ENCODE peak calls at places on chromosome 5, in five cellular contexts. A, N, G, T and Q are unnamed samples.

GRCh38 chr5:1205255-1206180 is 4.1 kb downstream of the SLC6A19 start:
- DNase-seq in A (no peak), N (no peak), G (no peak), T (no peak), Q (no peak)

GRCh38 chr5:31215236-31215635 is 21.8 kb downstream of the CDH6 start:
- DNase-seq in A (no peak), N (no peak), G (no peak), T (no peak), Q (no peak)

GRCh38 chr5:57341380-57341979 is 141.1 kb downstream of the ACTBL2 start:
- DNase-seq in A (no peak), N (no peak), G (no peak), T (peak), Q (no peak)

GRCh38 chr5:111697215-111697614 is 59.8 kb downstream of the NREP start:
- DNase-seq in A (no peak), N (no peak), G (no peak), T (peak), Q (peak)

GRCh38 chr5:153777681-153778080 is 261.0 kb downstream of the FAM114A2 start:
- DNase-seq in A (no peak), N (peak), G (no peak), T (no peak), Q (no peak)

GRCh38 chr5:21802869-21803490 is 1050.2 kb downstream of the CDH12 start:
- DNase-seq in A (peak), N (peak), G (no peak), T (peak), Q (peak)

GRCh38 chr5:33968133-33969005 is 16.1 kb downstream of the SLC45A2 start:
- DNase-seq in A (no peak), N (no peak), G (no peak), T (no peak), Q (no peak)

GRCh38 chr5:149838881-149839739 is 105.5 kb downstream of the PDE6A start:
- DNase-seq in A (peak), N (no peak), G (no peak), T (peak), Q (peak)

GRCh38 chr5:73229271-73229670 is 56.3 kb downstream of the TMEM174 start:
- DNase-seq in A (peak), N (no peak), G (no peak), T (peak), Q (peak)

GRCh38 chr5:6742081-6742758 is 29.0 kb downstream of the TENT4A start:
- DNase-seq in A (no peak), N (no peak), G (no peak), T (no peak), Q (no peak)

GRCh38 chr5:133670336-133670735 is 58.0 kb upstream of the FSTL4 start:
- DNase-seq in A (no peak), N (no peak), G (no peak), T (no peak), Q (no peak)

GRCh38 chr5:123036391-123037103 is at the start of gene PPIC:
- DNase-seq in A (peak), N (peak), G (peak), T (peak), Q (peak)

GRCh38 chr5:15693036-15693728 is 193.2 kb downstream of the FBXL7 start:
- DNase-seq in A (no peak), N (no peak), G (no peak), T (peak), Q (peak)

GRCh38 chr5:90153031-90153430 is 256.5 kb downstream of the CETN3 start:
- DNase-seq in A (peak), N (no peak), G (no peak), T (no peak), Q (no peak)

GRCh38 chr5:54844905-54845566 is 140.4 kb downstream of the ESM1 start:
- DNase-seq in A (peak), N (peak), G (no peak), T (peak), Q (peak)

GRCh38 chr5:124596595-124597388 is 149.6 kb downstream of the ZNF608 start:
- DNase-seq in A (peak), N (no peak), G (no peak), T (peak), Q (peak)

GRCh38 chr5:24364711-24365110 is 280.1 kb downstream of the CDH10 start:
- DNase-seq in A (no peak), N (no peak), G (no peak), T (no peak), Q (no peak)

GRCh38 chr5:34892414-34892813 is 22.9 kb downstream of the RAD1 start:
- DNase-seq in A (no peak), N (no peak), G (no peak), T (no peak), Q (no peak)

GRCh38 chr5:140174472-140175366 is at the start of gene CYSTM1:
- DNase-seq in A (peak), N (peak), G (peak), T (peak), Q (peak)

GRCh38 chr5:163190283-163190682 is 247.1 kb upstream of the CCNG1 start:
- DNase-seq in A (no peak), N (no peak), G (no peak), T (no peak), Q (no peak)

GRCh38 chr5:128844354-128844923 is 120.8 kb upstream of the SLC27A6 start:
- DNase-seq in A (peak), N (peak), G (no peak), T (peak), Q (peak)

GRCh38 chr5:128035689-128036088 is 47.9 kb upstream of the SLC12A2 start:
- DNase-seq in A (no peak), N (no peak), G (no peak), T (no peak), Q (no peak)

GRCh38 chr5:179126506-179126991 is 66.4 kb downstream of the ZNF354C start:
- DNase-seq in A (no peak), N (no peak), G (no peak), T (no peak), Q (no peak)

GRCh38 chr5:169416583-169417196 is 115.8 kb upstream of the SLIT3 start:
- DNase-seq in A (peak), N (no peak), G (peak), T (peak), Q (peak)

GRCh38 chr5:172086312-172086975 is 80.0 kb upstream of the FBXW11 start:
- DNase-seq in A (no peak), N (no peak), G (no peak), T (no peak), Q (no peak)

GRCh38 chr5:169650701-169651331 is 13.7 kb downstream of the DOCK2 start:
- DNase-seq in A (peak), N (no peak), G (no peak), T (peak), Q (peak)

GRCh38 chr5:143837306-143837848 is 25.4 kb downstream of the HMHB1 start:
- DNase-seq in A (peak), N (no peak), G (no peak), T (peak), Q (peak)

GRCh38 chr5:33806736-33807442 is 84.9 kb downstream of the ADAMTS12 start:
- DNase-seq in A (peak), N (no peak), G (no peak), T (peak), Q (peak)

GRCh38 chr5:179294131-179294780 is 51.0 kb downstream of the ADAMTS2 start:
- DNase-seq in A (no peak), N (no peak), G (peak), T (no peak), Q (no peak)

GRCh38 chr5:111384220-111384619 is 128.1 kb downstream of the STARD4 start:
- DNase-seq in A (peak), N (no peak), G (no peak), T (no peak), Q (peak)

DNA sequence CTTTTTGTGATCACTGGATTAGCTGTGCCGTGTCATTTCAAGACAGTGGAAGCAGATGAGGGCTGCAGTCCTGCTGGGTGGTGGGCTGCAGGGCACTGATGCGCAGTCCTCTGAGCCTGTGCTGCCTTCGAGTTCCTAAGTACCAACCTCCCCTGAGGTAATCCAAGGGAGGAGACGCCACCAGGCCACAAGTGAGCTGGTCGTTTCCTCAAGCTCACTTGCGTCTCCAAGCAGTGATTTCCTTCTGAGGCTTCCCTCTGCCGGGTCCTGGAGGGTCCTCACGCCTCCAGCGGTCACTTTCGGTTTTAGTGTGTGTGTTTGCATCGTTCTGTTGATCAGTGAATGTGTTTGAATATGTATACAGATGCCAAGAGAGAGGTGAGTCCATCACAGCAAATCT is 115.7 kb downstream of the TRIO start:
- DNase-seq in A (no peak), N (peak), G (no peak), T (no peak), Q (peak)
- TF ChIP-seq CTCF in A (no peak), N (peak), G (peak), T (no peak), Q (no peak)

GRCh38 chr5:78361226-78361993 is 993 bp downstream of the SCAMP1 start:
- DNase-seq in A (peak), N (peak), G (peak), T (peak), Q (peak)
- TF ChIP-seq CTCF in A (peak), N (peak), G (peak), T (no peak), Q (peak)

GRCh38 chr5:77775773-77776605 is at the start of gene TBCA:
- DNase-seq in A (peak), N (peak), G (peak), T (peak), Q (peak)
- TF ChIP-seq CTCF in A (no peak), N (no peak), G (no peak), T (no peak), Q (no peak)

GRCh38 chr5:29001666-29002065 is 1963.3 kb upstream of the CDH9 start:
- DNase-seq in A (no peak), N (peak), G (no peak), T (no peak), Q (no peak)
- TF ChIP-seq CTCF in A (no peak), N (peak), G (no peak), T (no peak), Q (no peak)

DNA sequence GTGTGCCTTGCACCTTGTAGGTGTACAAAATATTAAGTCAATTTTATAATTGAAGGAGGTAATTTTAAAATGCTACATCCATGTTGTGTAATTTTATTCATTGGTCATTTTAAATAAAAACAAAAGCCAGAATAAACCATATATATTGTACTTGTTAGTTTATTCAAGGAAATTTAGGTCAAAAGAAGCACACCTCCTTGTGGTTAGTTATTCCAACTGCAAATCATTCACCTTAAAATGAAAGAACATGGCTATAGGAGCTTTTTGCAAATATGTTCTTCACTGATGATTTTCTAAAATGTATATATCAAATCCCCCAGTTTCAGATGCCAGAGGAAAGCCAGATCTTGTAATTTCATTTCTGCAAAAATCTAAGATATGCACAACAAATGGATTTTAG is 5.4 kb upstream of the MOCS2 start:
- DNase-seq in A (peak), N (peak), G (no peak), T (no peak), Q (no peak)
- TF ChIP-seq CTCF in A (peak), N (peak), G (no peak), T (peak), Q (peak)

GRCh38 chr5:103541567-103541966 is 21.0 kb downstream of the NUDT12 start:
- DNase-seq in A (no peak), N (no peak), G (no peak), T (no peak), Q (no peak)
- TF ChIP-seq CTCF in A (no peak), N (no peak), G (no peak), T (no peak), Q (no peak)

GRCh38 chr5:116023619-116024018 is 8.7 kb upstream of the ARL14EPL start:
- DNase-seq in A (no peak), N (no peak), G (no peak), T (no peak), Q (no peak)
- TF ChIP-seq CTCF in A (peak), N (peak), G (no peak), T (peak), Q (peak)

DNA sequence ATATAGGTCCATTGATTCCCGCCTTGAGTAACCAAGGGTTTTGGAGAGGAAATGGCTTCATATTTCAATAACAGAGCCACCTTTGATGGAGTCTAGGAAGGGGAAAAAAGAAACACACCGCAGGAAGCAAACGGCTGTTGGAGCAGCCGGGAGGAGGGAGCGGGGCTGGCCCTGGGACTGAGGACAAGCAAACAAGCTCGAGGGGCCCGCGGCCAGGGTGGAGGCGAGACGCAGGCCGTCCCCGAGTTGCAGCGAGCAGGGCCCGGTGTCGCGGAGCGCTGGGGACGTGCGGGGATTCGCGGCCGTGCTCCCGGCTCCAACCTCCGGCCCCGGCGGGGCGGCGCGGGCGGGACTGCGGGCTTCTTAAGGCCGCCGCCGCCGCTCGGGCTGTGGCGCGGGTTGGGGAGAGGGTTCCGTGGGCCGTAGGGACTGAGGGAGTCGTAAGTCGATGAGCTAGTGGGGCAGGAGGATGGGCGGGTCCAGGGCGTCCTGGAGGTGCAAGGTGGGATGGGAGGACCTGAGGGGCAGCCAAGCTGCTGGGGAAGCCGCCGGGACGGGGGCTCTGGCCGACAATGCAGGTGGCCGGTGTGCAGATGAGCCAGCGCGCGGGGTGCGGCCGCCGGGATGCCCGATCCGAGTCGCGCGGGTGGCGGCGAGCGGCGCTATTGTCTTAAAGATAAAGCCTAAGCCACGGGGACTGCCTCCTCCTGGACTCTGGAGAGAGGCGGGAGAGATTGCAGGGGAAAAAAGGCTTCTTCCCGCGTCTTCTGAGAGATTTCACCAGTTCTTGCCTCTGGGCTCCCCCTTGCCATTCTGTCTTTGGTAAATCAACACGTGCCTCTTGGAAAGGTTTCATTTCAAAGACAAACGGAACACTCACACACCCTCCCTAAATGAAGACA is 1.5 kb upstream of the HAPLN1 start:
- DNase-seq in A (peak), N (peak), G (peak), T (peak), Q (peak)
- TF ChIP-seq CTCF in A (peak), N (peak), G (no peak), T (peak), Q (peak)

GRCh38 chr5:102421647-102422046 is 77.2 kb downstream of the SLCO6A1 start:
- DNase-seq in A (no peak), N (no peak), G (no peak), T (no peak), Q (no peak)
- TF ChIP-seq CTCF in A (no peak), N (no peak), G (no peak), T (no peak), Q (no peak)